ENCODE peak calls at places on chromosomes 4 and X, in nine cellular contexts. Y is SK-N-SH, K is sigmoid colon, F is K562, P is prostate gland, G is Panc1, R is GM23338, U is suprapubic skin, M is breast epithelium. Z is an unnamed sample.

GRCh38 chr4:105139646-105140045 is 7.0 kb upstream of the TET2 start:
- DNase-seq in M (no peak), F (no peak), Y (no peak), G (no peak), R (no peak), P (no peak), K (no peak), U (no peak), Z (no peak)

GRCh38 chr4:186067757-186068385 is 1.1 kb upstream of the TLR3 start:
- DNase-seq in P (peak), M (peak), F (no peak), G (peak), R (peak), Y (peak), K (peak), U (peak), Z (no peak)

GRCh38 chr4:74320559-74321118 is 12.4 kb downstream of the EPGN start:
- DNase-seq in U (no peak), G (peak), M (peak), R (peak), F (peak), Y (peak), K (no peak), P (peak), Z (no peak)

GRCh38 chr4:5341151-5341925 is 290.1 kb downstream of the STK32B start:
- DNase-seq in G (no peak), F (no peak), K (no peak), Y (no peak), P (no peak), M (no peak), U (no peak), R (no peak), Z (no peak)

GRCh38 chrX:40094041-40094899 is 3.5 kb downstream of the BCOR start:
- DNase-seq in G (no peak), U (no peak), R (no peak), P (peak), F (no peak), K (peak), M (no peak), Y (peak), Z (no peak)

GRCh38 chr4:169664615-169665014 is 44.2 kb downstream of the CLCN3 start:
- DNase-seq in K (no peak), F (no peak), P (no peak), R (no peak), G (no peak), U (no peak), M (no peak), Y (peak), Z (no peak)

GRCh38 chr4:26326791-26327190 is 6.0 kb downstream of the RBPJ start:
- DNase-seq in M (no peak), R (no peak), G (no peak), F (no peak), P (no peak), Y (no peak), K (no peak), U (no peak), Z (no peak)

GRCh38 chr4:128416921-128417320 is 129.3 kb upstream of the PGRMC2 start:
- DNase-seq in K (peak), P (no peak), M (no peak), Y (no peak), G (no peak), R (no peak), F (no peak), U (no peak), Z (no peak)

GRCh38 chr4:15656038-15656470 is 897 bp upstream of the FBXL5 start:
- DNase-seq in U (no peak), G (no peak), F (no peak), M (peak), R (peak), P (no peak), Y (no peak), K (no peak), Z (no peak)

GRCh38 chr4:173264245-173264959 is 69.8 kb downstream of the HMGB2 start:
- DNase-seq in K (peak), F (peak), R (peak), G (no peak), Y (peak), U (no peak), M (no peak), P (no peak), Z (no peak)

GRCh38 chr4:146107587-146107986 is 67.9 kb upstream of the LSM6 start:
- DNase-seq in F (no peak), P (no peak), G (no peak), Y (no peak), U (no peak), K (no peak), R (no peak), M (no peak), Z (no peak)

GRCh38 chr4:19521151-19521550 is 730.6 kb upstream of the SLIT2 start:
- DNase-seq in P (no peak), G (no peak), M (no peak), Y (no peak), F (no peak), U (no peak), R (no peak), K (no peak), Z (no peak)

GRCh38 chr4:71907782-71908181 is 123.9 kb upstream of the GC start:
- DNase-seq in K (no peak), M (no peak), R (no peak), G (no peak), P (no peak), F (no peak), Y (no peak), U (no peak), Z (no peak)

GRCh38 chr4:89535251-89535650 is 227.7 kb upstream of the GPRIN3 start:
- DNase-seq in U (no peak), R (no peak), P (no peak), Y (no peak), M (no peak), G (no peak), K (no peak), F (no peak), Z (no peak)

GRCh38 chr4:152997771-152998487 is 61.8 kb downstream of the FHDC1 start:
- DNase-seq in G (no peak), R (no peak), M (peak), K (no peak), Y (no peak), F (no peak), P (peak), U (no peak), Z (no peak)

GRCh38 chr4:90095000-90095399 is 32.2 kb upstream of the CCSER1 start:
- DNase-seq in Y (no peak), F (no peak), M (no peak), P (no peak), K (no peak), R (no peak), G (no peak), U (no peak), Z (no peak)

GRCh38 chrX:150544222-150544787 is 24.1 kb upstream of the MTM1 start:
- DNase-seq in Y (no peak), U (no peak), R (peak), M (no peak), F (no peak), G (no peak), K (no peak), P (no peak), Z (no peak)

GRCh38 chr4:111847256-111848108 is 297.8 kb upstream of the FAM241A start:
- DNase-seq in F (no peak), P (no peak), M (no peak), K (no peak), R (peak), U (no peak), Y (no peak), G (no peak), Z (no peak)

GRCh38 chr4:15870079-15870478 is 68.5 kb downstream of the FGFBP1 start:
- DNase-seq in U (no peak), K (no peak), G (no peak), Y (no peak), F (no peak), M (no peak), R (no peak), P (no peak), Z (peak)

GRCh38 chr4:7158081-7158750 is 34.1 kb upstream of the SORCS2 start:
- DNase-seq in K (peak), R (no peak), Y (no peak), P (no peak), M (no peak), G (no peak), F (no peak), U (peak), Z (no peak)

DNA sequence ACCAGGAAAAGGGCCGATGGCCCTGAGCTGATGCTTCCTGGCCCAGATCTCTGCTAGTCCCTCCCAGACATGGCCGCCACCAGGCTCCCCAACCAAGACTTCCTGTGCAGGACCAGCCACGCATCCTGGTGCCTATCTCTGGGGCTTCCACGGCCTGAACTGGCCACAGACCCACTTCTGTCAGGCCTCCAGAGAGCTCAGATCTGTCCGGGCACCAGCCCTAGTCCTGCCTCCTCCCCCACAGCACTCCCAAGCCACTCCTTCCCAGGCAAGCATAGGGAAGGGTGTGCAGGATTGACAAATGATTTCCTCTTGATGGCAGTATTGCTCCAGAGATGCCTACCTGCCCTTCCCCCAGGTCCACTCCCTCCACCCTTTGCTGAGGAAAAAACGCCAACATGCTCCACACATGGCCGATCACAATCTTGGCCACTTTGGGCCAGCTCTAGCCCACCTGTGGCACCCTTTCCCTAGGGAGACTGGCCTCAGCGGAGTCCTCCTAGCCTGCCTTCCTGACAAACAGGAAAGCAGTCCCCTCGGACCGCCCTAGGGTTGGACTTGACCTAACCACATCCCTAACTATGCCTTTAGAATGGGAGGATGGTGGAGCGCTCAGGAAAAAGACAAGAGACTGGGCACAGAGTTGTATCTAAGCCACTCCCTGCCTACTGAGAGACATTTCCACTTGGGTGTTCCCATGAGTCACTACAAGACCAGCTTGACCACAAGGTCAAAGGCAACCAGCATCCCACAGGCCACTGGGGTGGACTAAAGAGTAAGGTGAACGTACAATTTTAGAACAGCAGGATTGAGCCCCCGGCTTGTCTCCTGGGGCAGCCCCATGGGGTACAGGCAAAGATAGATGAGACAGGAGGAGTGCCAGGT is 277.5 kb upstream of the AGTR2 start:
- DNase-seq in P (no peak), F (peak), K (peak), M (peak), U (no peak), G (no peak), Y (peak), R (peak), Z (no peak)
- TF ChIP-seq POLR2AphosphoS5 in P (no peak), F (no peak), K (peak), M (peak), U (no peak), G (no peak), Y (no peak), R (no peak), Z (peak)

GRCh38 chr4:3239342-3239741 is 9.6 kb upstream of the MSANTD1 start:
- DNase-seq in P (no peak), Y (no peak), F (no peak), R (no peak), K (no peak), G (no peak), U (no peak), M (no peak), Z (no peak)

GRCh38 chr4:3238721-3239120 is 10.2 kb upstream of the MSANTD1 start:
- DNase-seq in U (no peak), Y (no peak), M (no peak), R (no peak), G (no peak), K (no peak), F (no peak), P (no peak), Z (no peak)

GRCh38 chr4:3241905-3242304 is 7.1 kb upstream of the MSANTD1 start:
- DNase-seq in M (no peak), Y (no peak), K (peak), R (no peak), U (no peak), F (peak), G (no peak), P (no peak), Z (no peak)

GRCh38 chr4:3240936-3241522 is 7.9 kb upstream of the MSANTD1 start:
- DNase-seq in R (no peak), M (no peak), P (no peak), K (no peak), F (no peak), U (no peak), Y (no peak), G (no peak), Z (no peak)

GRCh38 chr4:3239998-3240920 is 8.7 kb upstream of the MSANTD1 start:
- DNase-seq in R (no peak), F (no peak), P (no peak), M (no peak), K (no peak), G (no peak), Y (no peak), U (no peak), Z (no peak)
- TF ChIP-seq POLR2AphosphoS5 in R (no peak), F (no peak), P (no peak), M (no peak), K (no peak), G (no peak), Y (no peak), U (no peak), Z (no peak)

GRCh38 chrX:21940356-21940829 is at the start of gene SMS:
- DNase-seq in P (peak), R (peak), F (peak), M (peak), G (no peak), Y (peak), K (peak), U (peak), Z (no peak)
- TF ChIP-seq POLR2AphosphoS5 in P (peak), R (peak), F (peak), M (peak), G (peak), Y (peak), K (peak), U (no peak), Z (peak)

GRCh38 chr4:1958276-1959103 is 50.3 kb downstream of the NELFA start:
- DNase-seq in F (no peak), K (no peak), U (no peak), G (no peak), R (no peak), Y (no peak), P (no peak), M (no peak), Z (no peak)

GRCh38 chr4:1960170-1960825 is 48.5 kb downstream of the NELFA start:
- DNase-seq in K (no peak), G (no peak), M (no peak), F (no peak), Y (no peak), P (no peak), U (no peak), R (no peak), Z (no peak)

GRCh38 chr4:1961038-1961437 is 47.7 kb downstream of the NELFA start:
- DNase-seq in R (no peak), Y (no peak), F (no peak), G (no peak), U (no peak), P (no peak), M (no peak), K (no peak), Z (no peak)

GRCh38 chr4:1956631-1957030 is 52.1 kb downstream of the NELFA start:
- DNase-seq in R (no peak), F (no peak), P (no peak), K (no peak), M (no peak), Y (no peak), G (no peak), U (no peak), Z (no peak)

DNA sequence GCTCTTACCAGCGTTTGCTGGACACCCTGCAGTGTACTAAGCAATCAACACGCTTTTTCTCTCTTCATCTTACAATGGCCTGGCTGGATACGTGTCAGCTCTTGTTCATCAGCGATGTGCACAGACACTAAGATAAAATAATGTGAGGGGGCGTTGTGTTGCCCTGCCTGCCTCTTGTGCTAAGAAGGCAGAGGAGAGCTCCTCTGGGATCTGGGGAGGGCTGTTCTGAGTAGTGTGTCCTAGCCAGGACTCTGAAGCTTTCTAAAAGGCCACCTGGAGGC is 49.7 kb downstream of the NELFA start:
- DNase-seq in R (no peak), K (no peak), P (no peak), M (no peak), G (no peak), F (no peak), U (no peak), Y (no peak), Z (no peak)
- TF ChIP-seq POLR2AphosphoS5 in R (no peak), K (no peak), P (no peak), M (no peak), G (no peak), F (no peak), U (no peak), Y (no peak), Z (no peak)

GRCh38 chr4:24793219-24794005 is 2.0 kb upstream of the SOD3 start:
- DNase-seq in G (no peak), F (no peak), K (no peak), R (peak), Y (no peak), M (no peak), U (no peak), P (no peak), Z (no peak)

GRCh38 chr4:24795666-24796381 is 451 bp downstream of the SOD3 start:
- DNase-seq in R (no peak), G (no peak), U (no peak), Y (no peak), K (no peak), M (no peak), F (no peak), P (no peak), Z (peak)

GRCh38 chr4:24794111-24794860 is 1.1 kb upstream of the SOD3 start:
- DNase-seq in K (peak), U (peak), M (no peak), G (no peak), P (no peak), R (no peak), F (no peak), Y (no peak), Z (no peak)

GRCh38 chr4:24796632-24797031 is 1.3 kb downstream of the SOD3 start:
- DNase-seq in U (no peak), M (no peak), G (no peak), P (no peak), R (no peak), Y (no peak), K (no peak), F (no peak), Z (peak)

GRCh38 chr4:24794916-24795665 is at the start of gene SOD3:
- DNase-seq in P (peak), G (no peak), K (peak), F (peak), U (peak), M (peak), R (peak), Y (no peak), Z (peak)
- TF ChIP-seq POLR2AphosphoS5 in P (peak), G (no peak), K (peak), F (no peak), U (no peak), M (peak), R (peak), Y (peak), Z (peak)

GRCh38 chr4:2812600-2812932 is 19.7 kb downstream of the SH3BP2 start:
- DNase-seq in M (no peak), Y (peak), F (peak), K (no peak), U (no peak), R (no peak), P (no peak), G (no peak), Z (no peak)

GRCh38 chr4:2809610-2810180 is 16.8 kb downstream of the SH3BP2 start:
- DNase-seq in F (no peak), P (no peak), R (no peak), U (no peak), K (no peak), G (no peak), Y (no peak), M (no peak), Z (no peak)

GRCh38 chr4:2813446-2814405 is 20.8 kb downstream of the SH3BP2 start:
- DNase-seq in Y (no peak), P (no peak), F (no peak), K (no peak), U (no peak), R (no peak), M (no peak), G (no peak), Z (no peak)

GRCh38 chr4:2812985-2813384 is 20.1 kb downstream of the SH3BP2 start:
- DNase-seq in R (no peak), U (no peak), G (no peak), F (no peak), Y (no peak), M (no peak), K (no peak), P (no peak), Z (no peak)

GRCh38 chr4:2811830-2812599 is 19.1 kb downstream of the SH3BP2 start:
- DNase-seq in Y (peak), P (no peak), K (peak), R (peak), U (peak), F (no peak), G (no peak), M (no peak), Z (no peak)
- TF ChIP-seq POLR2AphosphoS5 in Y (no peak), P (no peak), K (peak), R (no peak), U (no peak), F (no peak), G (no peak), M (no peak), Z (peak)

DNA sequence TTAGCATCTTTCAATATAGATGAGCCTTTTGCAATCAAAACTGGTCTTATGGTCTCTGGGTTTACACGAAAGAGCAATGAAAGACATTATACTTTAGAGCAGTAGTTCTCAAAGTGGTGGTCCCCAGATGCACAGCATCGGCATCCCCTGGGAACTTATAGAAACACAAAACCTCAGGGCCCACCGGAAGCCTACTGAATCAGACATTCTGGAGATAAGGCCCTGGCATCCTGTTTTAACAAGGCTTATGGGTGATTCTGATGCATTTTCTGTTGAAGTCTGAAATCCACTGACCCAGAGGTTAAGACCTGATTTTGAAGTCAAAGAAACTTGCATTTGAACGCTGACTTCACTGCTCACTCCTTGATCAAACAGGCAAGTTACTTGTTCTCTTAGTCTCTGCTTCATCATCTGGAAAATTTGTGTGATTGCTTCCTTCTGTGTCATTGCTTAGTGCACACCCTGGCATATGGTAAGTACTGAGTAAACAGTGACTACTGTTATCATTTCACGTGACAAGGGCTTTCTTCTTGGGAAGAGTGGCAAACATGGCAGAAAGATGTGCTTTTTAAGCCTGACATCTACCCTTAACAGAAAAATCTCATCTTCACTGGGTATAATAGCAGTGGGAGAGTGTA is 14.5 kb downstream of the CHRNA9 start:
- DNase-seq in G (no peak), Y (no peak), M (no peak), K (no peak), U (no peak), P (no peak), F (no peak), R (no peak), Z (no peak)
- TF ChIP-seq POLR2AphosphoS5 in G (no peak), Y (no peak), M (no peak), K (no peak), U (no peak), P (no peak), F (no peak), R (no peak), Z (no peak)

DNA sequence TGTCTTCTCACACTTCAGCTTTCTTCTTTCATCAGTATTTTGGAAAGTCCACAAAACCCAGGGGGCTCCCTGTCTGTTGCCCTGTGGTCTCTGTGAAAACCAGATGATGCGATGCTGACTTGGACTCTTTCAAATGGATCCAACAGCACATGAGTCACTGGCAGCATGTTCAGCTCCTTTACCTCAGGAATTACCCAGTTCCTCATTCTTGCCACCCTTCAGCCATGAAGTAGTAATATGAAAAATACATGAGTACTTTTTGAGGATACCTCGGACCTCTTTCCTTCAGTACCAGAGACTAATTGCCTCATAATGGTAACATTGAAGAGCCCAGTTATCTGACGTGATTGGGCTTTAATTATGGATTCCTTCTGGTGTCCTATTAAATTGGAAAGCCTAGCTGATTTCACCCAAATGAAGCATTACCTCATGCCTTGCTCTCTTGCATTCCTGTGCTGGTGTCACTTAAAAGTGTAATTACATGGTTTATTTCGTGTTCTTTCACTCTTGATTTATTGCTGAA is 63.3 kb downstream of the NFKB1 start:
- DNase-seq in Y (no peak), M (no peak), G (no peak), R (no peak), U (no peak), K (no peak), F (no peak), P (no peak), Z (no peak)
- TF ChIP-seq POLR2AphosphoS5 in Y (no peak), M (no peak), G (no peak), R (no peak), U (no peak), K (no peak), F (no peak), P (no peak), Z (no peak)

GRCh38 chr4:37748546-37748945 is 62.4 kb upstream of the RELL1 start:
- DNase-seq in K (no peak), M (no peak), R (no peak), P (no peak), F (no peak), Y (no peak), U (no peak), G (no peak), Z (no peak)
- TF ChIP-seq POLR2AphosphoS5 in K (no peak), M (no peak), R (no peak), P (no peak), F (no peak), Y (no peak), U (no peak), G (no peak), Z (no peak)

Z was measured in esophagus muscularis mucosa.